ENCODE peak calls at places on chromosomes 4 and X, in six cellular contexts. Z is activated naive CD4-positive, alpha-beta T cell treated with anti-CD3 and anti-CD28 coated beads, Interleukin-2, amount 10 ng/mL, durations not matched to agents 7 days and 5 days; A is astrocyte of the hippocampus; Q is ELR; G is germinal center; Y is iris pigment epithelial cell. J is an unnamed sample.

GRCh38 chr4:86775061-86775460 is 74.1 kb downstream of the SLC10A6 start:
- DNase-seq in A (no peak), Z (no peak), Y (peak; percentile 28), Q (no peak), G (no peak), J (no peak)

GRCh38 chr4:2828758-2829181 is 14.9 kb upstream of the ADD1 start:
- DNase-seq in G (no peak), Y (no peak), A (no peak), Z (no peak), Q (no peak), J (no peak)

GRCh38 chr4:82201805-82202636 is 171.8 kb downstream of the HNRNPD start:
- DNase-seq in Q (peak; percentile 59), Y (peak; percentile 50), Z (peak; percentile 68), G (peak; percentile 9), A (peak; percentile 61), J (peak; percentile 38)

GRCh38 chr4:10808591-10808990 is 124.0 kb upstream of the CLNK start:
- DNase-seq in G (no peak), Q (no peak), Y (peak; percentile 82), A (peak; percentile 96), Z (no peak), J (no peak)

GRCh38 chr4:3306465-3306864 is 13.6 kb downstream of the RGS12 start:
- DNase-seq in Q (no peak), A (no peak), Y (no peak), G (no peak), Z (no peak), J (no peak)

GRCh38 chr4:173958445-173958844 is 325.0 kb downstream of the FBXO8 start:
- DNase-seq in A (peak; percentile 29), G (no peak), Q (peak; percentile 27), Y (peak; percentile 78), Z (no peak), J (peak; percentile 52)

GRCh38 chr4:169957785-169958184 is 68.4 kb downstream of the MFAP3L start:
- DNase-seq in Y (no peak), G (no peak), Z (no peak), Q (no peak), A (no peak), J (no peak)

GRCh38 chr4:15043226-15043625 is 40.9 kb downstream of the CPEB2 start:
- DNase-seq in Q (peak; percentile 24), G (no peak), Z (no peak), A (no peak), Y (no peak), J (no peak)

GRCh38 chr4:71333960-71334951 is 4.6 kb upstream of the SLC4A4 start:
- DNase-seq in Z (no peak), Q (peak; percentile 59), A (peak; percentile 7), Y (peak; percentile 43), G (no peak), J (no peak)

GRCh38 chr4:123198706-123199105 is 197.9 kb upstream of the SPRY1 start:
- DNase-seq in A (peak; percentile 54), Z (no peak), Y (peak; percentile 5), Q (no peak), G (no peak), J (no peak)

GRCh38 chrX:152917969-152918579 is 20.2 kb downstream of the ZNF185 start:
- DNase-seq in Q (no peak), Z (no peak), A (no peak), Y (no peak), G (no peak), J (no peak)

GRCh38 chr4:140136509-140136908 is 17.5 kb downstream of the MAML3 start:
- DNase-seq in A (peak; percentile 12), Q (peak; percentile 78), Z (no peak), G (no peak), Y (peak; percentile 35), J (no peak)

GRCh38 chr4:37604464-37604863 is 81.7 kb downstream of the RELL1 start:
- DNase-seq in Y (peak; percentile 15), Q (peak; percentile 73), Z (no peak), A (peak; percentile 33), G (no peak), J (no peak)

GRCh38 chr4:48228887-48229462 is 40.7 kb downstream of the TEC start:
- DNase-seq in Y (peak; percentile 8), Z (no peak), Q (no peak), A (no peak), G (no peak), J (no peak)

GRCh38 chrX:153866302-153867019 is 19.5 kb downstream of the L1CAM start:
- DNase-seq in Q (no peak), A (no peak), Y (no peak), G (no peak), Z (no peak), J (no peak)

GRCh38 chr4:80036949-80037348 is 36.1 kb downstream of the ANTXR2 start:
- DNase-seq in Z (no peak), G (no peak), Y (peak; percentile 84), A (peak; percentile 25), Q (no peak), J (no peak)

GRCh38 chr4:1856071-1856919 is at the start of gene LETM1:
- DNase-seq in G (peak; percentile 92), A (peak; percentile 99), Z (peak; percentile 96), Q (peak; percentile 91), Y (peak; percentile 97), J (peak; percentile 90)

GRCh38 chr4:178306565-178306964 is 864.3 kb upstream of the AGA start:
- DNase-seq in G (no peak), Q (peak; percentile 76), Z (no peak), Y (peak; percentile 6), A (peak; percentile 78), J (no peak)

GRCh38 chr4:76316131-76316530 is 9.6 kb downstream of the STBD1 start:
- DNase-seq in Z (no peak), Q (no peak), A (no peak), G (no peak), Y (no peak), J (no peak)

GRCh38 chr4:153589703-153590595 is 94.1 kb upstream of the TLR2 start:
- DNase-seq in G (no peak), A (no peak), Z (no peak), Q (no peak), Y (no peak), J (no peak)

GRCh38 chr4:154946113-154946512 is 165.0 kb downstream of the RBM46 start:
- DNase-seq in Q (no peak), Y (no peak), G (no peak), Z (no peak), A (no peak), J (no peak)

GRCh38 chr4:139740531-139741041 is 75.0 kb downstream of the MGST2 start:
- DNase-seq in G (no peak), A (peak; percentile 76), Y (peak; percentile 96), Q (peak; percentile 57), Z (no peak), J (peak; percentile 15)

GRCh38 chrX:16822723-16823122 is 36.5 kb downstream of the TXLNG start:
- DNase-seq in Q (peak; percentile 82), A (peak; percentile 51), Y (peak; percentile 85), Z (no peak), G (no peak), J (no peak)

GRCh38 chr4:105291920-105292319 is 145.2 kb downstream of the TET2 start:
- DNase-seq in Q (no peak), Y (no peak), Z (no peak), A (no peak), G (no peak), J (no peak)

GRCh38 chrX:153857348-153857903 is 27.1 kb upstream of the PDZD4 start:
- DNase-seq in Y (no peak), G (no peak), Q (no peak), A (no peak), Z (no peak), J (no peak)

GRCh38 chr4:54924891-54925290 is 200.5 kb downstream of the KDR start:
- DNase-seq in Z (no peak), A (no peak), G (no peak), Q (no peak), Y (no peak), J (no peak)

GRCh38 chr4:15182600-15183222 is 180.4 kb downstream of the CPEB2 start:
- DNase-seq in G (no peak), Q (peak; percentile 41), A (no peak), Y (peak; percentile 91), Z (no peak), J (no peak)

GRCh38 chr4:38145741-38146140 is 185.5 kb downstream of the PTTG2 start:
- DNase-seq in Q (peak; percentile 81), Z (no peak), G (no peak), A (peak; percentile 66), Y (peak; percentile 95), J (no peak)

GRCh38 chrX:101407167-101407747 is 468 bp downstream of the GLA start:
- DNase-seq in Y (no peak), A (peak; percentile 17), Q (no peak), G (peak; percentile 7), Z (peak; percentile 20), J (peak; percentile 32)

GRCh38 chrX:39157796-39158195 is 356.5 kb downstream of the MID1IP1 start:
- DNase-seq in Y (peak; percentile 3), G (no peak), A (peak; percentile 57), Z (no peak), Q (no peak), J (no peak)